ENCODE peak calls at places on chromosomes 13 and 19, in nine cellular contexts. O is tibial nerve, X is A549, H is Peyer's patch, W is uterus, A is adrenal gland, P is heart left ventricle, Y is gastrocnemius medialis, Q is body of pancreas. R is an unnamed sample.

GRCh38 chr19:56838930-56839664 is 1.4 kb downstream of the PEG3 start:
- DNase-seq in O (peak; percentile 99), X (no peak), H (peak; percentile 67), W (peak; percentile 99), A (peak; percentile 100), P (peak; percentile 98), Y (peak; percentile 85), Q (peak; percentile 99), R (peak; percentile 98)

GRCh38 chr13:110346661-110347067 is 39.6 kb downstream of the COL4A2 start:
- DNase-seq in O (no peak), X (no peak), H (peak; percentile 91), W (no peak), A (no peak), P (no peak), Y (no peak), Q (no peak), R (no peak)

GRCh38 chr13:66353664-66354063 is 876.5 kb downstream of the PCDH9 start:
- DNase-seq in O (no peak), X (no peak), H (no peak), W (no peak), A (no peak), P (no peak), Y (no peak), Q (peak; percentile 4), R (peak; percentile 43)

GRCh38 chr19:33303791-33304759 is 1.7 kb upstream of the CEBPA start:
- DNase-seq in O (no peak), X (no peak), H (peak; percentile 69), W (no peak), A (no peak), P (no peak), Y (no peak), Q (peak; percentile 48), R (peak; percentile 41)

GRCh38 chr19:11168568-11168967 is 13.0 kb upstream of the SPC24 start:
- DNase-seq in O (no peak), X (peak; percentile 49), H (no peak), W (no peak), A (no peak), P (no peak), Y (no peak), Q (no peak), R (no peak)

GRCh38 chr13:37127706-37128241 is 22.3 kb upstream of the CSNK1A1L start:
- DNase-seq in O (no peak), X (no peak), H (no peak), W (no peak), A (no peak), P (peak; percentile 27), Y (no peak), Q (peak; percentile 34), R (no peak)

GRCh38 chr13:97781891-97782305 is 171.6 kb upstream of the IPO5 start:
- DNase-seq in O (no peak), X (no peak), H (no peak), W (no peak), A (no peak), P (no peak), Y (no peak), Q (no peak), R (no peak)

GRCh38 chr13:109517516-109517915 is 268.9 kb downstream of the IRS2 start:
- DNase-seq in O (no peak), X (no peak), H (no peak), W (no peak), A (no peak), P (no peak), Y (no peak), Q (no peak), R (no peak)

GRCh38 chr19:7844951-7845350 is 14.9 kb downstream of the EVI5L start:
- DNase-seq in O (no peak), X (no peak), H (no peak), W (no peak), A (no peak), P (no peak), Y (no peak), Q (no peak), R (no peak)

GRCh38 chr13:96632536-96633320 is 361.5 kb downstream of the OXGR1 start:
- DNase-seq in O (no peak), X (no peak), H (no peak), W (no peak), A (no peak), P (no peak), Y (no peak), Q (no peak), R (no peak)

GRCh38 chr13:50577806-50578205 is 265.7 kb downstream of the DLEU7 start:
- DNase-seq in O (no peak), X (no peak), H (no peak), W (no peak), A (no peak), P (no peak), Y (no peak), Q (no peak), R (no peak)

GRCh38 chr19:31338069-31338767 is 11.0 kb downstream of the TSHZ3 start:
- DNase-seq in O (no peak), X (peak; percentile 55), H (no peak), W (peak; percentile 79), A (peak; percentile 84), P (peak; percentile 73), Y (no peak), Q (peak; percentile 53), R (peak; percentile 25)

GRCh38 chr13:85163063-85163462 is 636.2 kb downstream of the SLITRK6 start:
- DNase-seq in O (no peak), X (no peak), H (no peak), W (no peak), A (no peak), P (no peak), Y (no peak), Q (no peak), R (no peak)
- TF ChIP-seq CTCF in O (no peak), X (no peak), H (no peak), W (no peak), A (no peak), P (no peak), Y (no peak), Q (no peak), R (no peak)

DNA sequence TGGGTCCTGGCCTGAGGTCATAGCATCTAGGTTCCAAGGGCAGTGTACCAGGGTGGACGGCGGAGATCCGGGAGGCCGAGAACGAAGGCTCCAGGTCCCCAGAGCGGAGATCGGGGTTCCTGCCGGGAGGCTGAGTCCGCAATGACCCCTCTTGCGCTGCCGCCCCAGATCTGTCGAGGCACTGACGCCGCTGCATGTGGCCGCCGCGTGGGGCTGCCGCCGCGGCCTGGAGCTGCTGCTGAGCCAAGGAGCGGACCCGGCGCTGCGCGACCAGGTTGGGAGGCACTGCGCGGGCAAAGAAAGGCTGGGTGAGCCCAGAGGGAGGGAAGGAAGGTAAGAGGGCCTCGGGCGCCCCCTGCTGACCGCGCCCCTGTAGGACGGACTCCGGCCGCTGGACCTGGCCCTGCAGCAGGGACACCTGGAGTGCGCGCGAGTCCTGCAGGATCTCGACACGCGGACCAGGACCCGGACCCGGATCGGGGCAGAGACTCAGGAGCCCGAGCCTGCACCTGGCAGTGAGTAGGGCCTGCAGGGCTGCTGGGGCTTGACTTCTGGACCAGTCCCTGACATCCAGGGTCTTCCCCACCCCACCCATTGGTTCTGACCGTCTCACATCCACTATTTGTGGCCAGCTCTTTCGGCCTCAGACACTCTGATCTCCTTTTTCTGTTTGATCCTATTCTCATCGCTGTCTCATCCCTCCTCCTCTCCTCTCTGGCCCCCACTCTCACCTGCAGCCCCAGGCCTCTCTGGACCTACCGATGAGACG is 971 bp downstream of the ANKLE1 start:
- DNase-seq in O (peak; percentile 67), X (peak; percentile 64), H (peak; percentile 89), W (peak; percentile 73), A (peak; percentile 94), P (peak; percentile 84), Y (peak; percentile 61), Q (peak; percentile 89), R (peak; percentile 79)
- TF ChIP-seq POLR2A in O (no peak), X (no peak), H (no peak), W (no peak), A (no peak), P (no peak), Y (no peak), Q (no peak), R (no peak)

DNA sequence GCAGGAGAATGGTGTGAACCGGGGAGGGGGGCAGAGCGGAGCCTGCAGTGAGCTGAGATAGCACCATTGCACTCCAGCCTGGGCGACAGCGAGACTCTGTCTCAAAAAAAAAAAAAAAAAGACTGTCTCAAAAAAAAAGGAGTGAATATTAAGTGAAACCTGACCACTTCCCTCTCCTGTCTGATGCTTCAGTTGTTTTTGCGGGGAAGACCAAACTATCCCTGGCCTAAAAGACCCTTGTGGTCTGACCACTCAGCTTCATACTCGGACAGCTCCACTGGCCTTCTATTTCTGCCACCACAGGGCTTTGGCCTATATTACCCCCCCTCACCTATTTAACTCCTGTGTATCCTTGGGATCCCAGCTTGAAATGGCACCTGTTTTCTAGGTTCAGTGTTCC is 2.3 kb downstream of the CLASRP start:
- DNase-seq in O (no peak), X (no peak), H (no peak), W (no peak), A (no peak), P (no peak), Y (no peak), Q (no peak), R (no peak)
- H3K4me1 ChIP-seq in O (peaks cover 67% of the 10 kb centered on the region), X (peaks cover 11% of the 10 kb centered on the region), H (peaks cover 17% of the 10 kb centered on the region), W (peaks cover 19% of the 10 kb centered on the region), A (peaks cover 14% of the 10 kb centered on the region), P (peaks cover 44% of the 10 kb centered on the region), Y (peaks cover 25% of the 10 kb centered on the region), Q (peaks cover 48% of the 10 kb centered on the region), R (peaks cover 15% of the 10 kb centered on the region)

DNA sequence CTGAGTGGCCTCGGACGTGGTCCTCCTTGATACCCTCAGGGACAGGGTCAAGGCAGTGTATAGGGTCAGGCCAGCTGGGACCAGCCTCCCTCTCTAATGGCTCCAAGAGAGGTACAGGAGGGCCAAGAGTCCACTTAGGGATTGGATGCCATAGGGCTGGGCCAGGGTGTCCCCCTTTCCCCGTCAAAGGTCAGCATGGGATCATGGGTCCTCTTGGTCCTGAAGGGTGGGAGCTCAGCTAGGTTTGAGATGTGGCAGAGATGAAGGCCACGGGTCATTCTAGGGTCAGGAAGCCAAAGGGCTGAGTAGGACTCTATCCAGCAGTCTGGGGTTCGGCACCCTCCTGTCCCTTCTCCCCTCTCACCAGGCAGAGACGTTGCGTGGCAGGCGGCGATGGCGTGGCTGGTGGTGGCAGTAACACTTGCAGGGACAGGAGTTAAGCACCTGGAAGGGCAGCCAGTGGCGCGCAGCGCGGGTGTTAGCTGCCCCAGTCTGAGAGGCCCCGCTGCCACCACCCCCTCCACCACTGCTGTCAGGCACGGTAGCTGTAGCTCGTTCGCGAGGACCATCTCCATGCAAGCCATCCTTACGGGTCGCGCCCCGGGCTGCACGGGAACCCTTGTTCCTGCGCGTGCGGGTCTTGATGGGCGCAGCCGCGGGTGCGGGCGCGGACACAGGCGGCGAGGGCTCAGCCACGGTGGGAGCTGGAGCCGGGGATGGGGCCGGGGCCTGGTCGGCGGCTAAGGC is 2.6 kb downstream of the GGN start:
- DNase-seq in O (no peak), X (no peak), H (no peak), W (no peak), A (no peak), P (no peak), Y (no peak), Q (no peak), R (no peak)
- TF ChIP-seq CTCF in O (no peak), X (no peak), H (no peak), W (no peak), A (no peak), P (no peak), Y (no peak), Q (no peak), R (no peak)

R was measured in prostate gland.